ENCODE peak calls at places on chromosome 6, in nine cellular contexts. V is glutamatergic neuron, R is posterior vena cava, P is T1000, T is COLO829, I is GM23248, M is iPS DF 6.9, H is Daoy, Q is AG08395. W is an unnamed sample.

GRCh38 chr6:166958926-166959861 is 2.8 kb upstream of the RNASET2 start:
- DNase-seq in M (no peak), P (no peak), Q (no peak), H (no peak), T (no peak), R (no peak), I (no peak), V (no peak), W (no peak)

GRCh38 chr6:33075568-33076405 is at the start of gene HLA-DPB1:
- DNase-seq in T (peak), M (no peak), H (peak), P (no peak), I (peak), R (no peak), V (no peak), Q (peak), W (no peak)

GRCh38 chr6:161486903-161487531 is 213.2 kb upstream of the AGPAT4 start:
- DNase-seq in V (no peak), M (no peak), H (peak), T (no peak), P (no peak), R (no peak), Q (no peak), I (peak), W (no peak)

GRCh38 chr6:102417368-102417767 is 1023.9 kb downstream of the GRIK2 start:
- DNase-seq in H (no peak), Q (no peak), P (no peak), V (no peak), T (no peak), I (no peak), M (no peak), R (no peak), W (no peak)

GRCh38 chr6:2434116-2434515 is 188.7 kb upstream of the GMDS start:
- DNase-seq in Q (no peak), R (no peak), T (no peak), H (peak), M (no peak), V (no peak), P (no peak), I (no peak), W (no peak)

GRCh38 chr6:69391106-69391505 is 405.7 kb downstream of the LMBRD1 start:
- DNase-seq in R (no peak), H (no peak), P (no peak), M (no peak), I (no peak), Q (no peak), V (no peak), T (no peak), W (no peak)

GRCh38 chr6:36874016-36874442 is 574 bp downstream of the PPIL1 start:
- DNase-seq in Q (no peak), H (peak), P (no peak), I (peak), M (no peak), V (no peak), T (peak), R (no peak), W (no peak)

GRCh38 chr6:29232725-29233124 is 62.0 kb downstream of the OR2J2 start:
- DNase-seq in Q (no peak), P (no peak), T (no peak), V (no peak), R (no peak), I (no peak), M (no peak), H (no peak), W (no peak)

GRCh38 chr6:24600903-24601302 is 45.1 kb downstream of the KIAA0319 start:
- DNase-seq in R (no peak), I (no peak), V (no peak), H (no peak), T (no peak), M (no peak), P (no peak), Q (no peak), W (no peak)

GRCh38 chr6:166910601-166911000 is 45.7 kb downstream of the RNASET2 start:
- DNase-seq in M (no peak), H (no peak), Q (no peak), I (peak), T (no peak), P (no peak), V (no peak), R (no peak), W (no peak)